ENCODE peak calls at places on chromosomes 16 and 17, in four cellular contexts. One of them, this sample, is unnamed.

GRCh38 chr16:57113042-57113453 is 20.7 kb downstream of the CPNE2 start:
- DNase-seq in neuronal stem cell: no peak
- DNase-seq in IMR-90: peak
- DNase-seq in H9: no peak
- DNase-seq in this sample: peak

GRCh38 chr17:65694601-65695000 is 133.2 kb upstream of the AXIN2 start:
- DNase-seq in neuronal stem cell: no peak
- DNase-seq in IMR-90: no peak
- DNase-seq in H9: no peak
- DNase-seq in this sample: no peak

GRCh38 chr17:74176546-74177001 is 26.9 kb upstream of the RPL38 start:
- DNase-seq in H9: peak
- DNase-seq in neuronal stem cell: peak
- DNase-seq in IMR-90: peak
- DNase-seq in this sample: peak

GRCh38 chr17:76314392-76315227 is 6.5 kb upstream of the QRICH2 start:
- DNase-seq in IMR-90: peak
- DNase-seq in neuronal stem cell: no peak
- DNase-seq in H9: no peak
- DNase-seq in this sample: no peak

GRCh38 chr17:83064732-83065659 is 14.4 kb upstream of the METRNL start:
- DNase-seq in neuronal stem cell: no peak
- DNase-seq in H9: peak
- DNase-seq in IMR-90: no peak
- DNase-seq in this sample: no peak

GRCh38 chr16:19165101-19165500 is 2.9 kb upstream of the SYT17 start:
- DNase-seq in neuronal stem cell: no peak
- DNase-seq in H9: no peak
- DNase-seq in IMR-90: no peak
- DNase-seq in this sample: no peak

GRCh38 chr17:62916684-62917571 is 49.1 kb upstream of the TANC2 start:
- DNase-seq in IMR-90: peak
- DNase-seq in neuronal stem cell: no peak
- DNase-seq in H9: no peak
- DNase-seq in this sample: peak

GRCh38 chr17:42101513-42102292 is 3.4 kb upstream of the ZNF385C start:
- DNase-seq in neuronal stem cell: peak
- DNase-seq in H9: peak
- DNase-seq in IMR-90: peak
- DNase-seq in this sample: peak

GRCh38 chr16:11742041-11742535 is 569 bp downstream of the TXNDC11 start:
- DNase-seq in neuronal stem cell: peak
- DNase-seq in IMR-90: no peak
- DNase-seq in H9: peak
- DNase-seq in this sample: peak

GRCh38 chr17:78745407-78746088 is 36.5 kb downstream of the CYTH1 start:
- DNase-seq in IMR-90: peak
- DNase-seq in H9: no peak
- DNase-seq in neuronal stem cell: peak
- DNase-seq in this sample: peak

GRCh38 chr17:82245144-82246039 is 16.6 kb downstream of the SLC16A3 start:
- DNase-seq in neuronal stem cell: no peak
- DNase-seq in IMR-90: no peak
- DNase-seq in H9: peak
- DNase-seq in this sample: no peak

GRCh38 chr16:65249768-65250167 is 127.9 kb upstream of the CDH11 start:
- DNase-seq in neuronal stem cell: no peak
- DNase-seq in IMR-90: no peak
- DNase-seq in H9: no peak
- DNase-seq in this sample: peak

GRCh38 chr16:27363797-27364196 is 38.2 kb upstream of the IL21R start:
- DNase-seq in IMR-90: no peak
- DNase-seq in neuronal stem cell: no peak
- DNase-seq in H9: no peak
- DNase-seq in this sample: no peak

GRCh38 chr16:3599121-3599520 is 12.3 kb downstream of the SLX4 start:
- DNase-seq in IMR-90: no peak
- DNase-seq in H9: no peak
- DNase-seq in neuronal stem cell: no peak
- DNase-seq in this sample: no peak

GRCh38 chr16:27482397-27483082 is 67.2 kb downstream of the GTF3C1 start:
- DNase-seq in neuronal stem cell: no peak
- DNase-seq in IMR-90: no peak
- DNase-seq in H9: no peak
- DNase-seq in this sample: no peak

GRCh38 chr16:68486671-68487495 is 38.6 kb upstream of the SMPD3 start:
- DNase-seq in H9: no peak
- DNase-seq in neuronal stem cell: no peak
- DNase-seq in IMR-90: no peak
- DNase-seq in this sample: no peak

GRCh38 chr16:80827007-80827406 is 22.6 kb upstream of the CDYL2 start:
- DNase-seq in IMR-90: no peak
- DNase-seq in H9: no peak
- DNase-seq in neuronal stem cell: no peak
- DNase-seq in this sample: no peak

GRCh38 chr16:29306953-29307597 is 99.4 kb downstream of the NPIPB11 start:
- DNase-seq in H9: no peak
- DNase-seq in neuronal stem cell: no peak
- DNase-seq in IMR-90: peak
- DNase-seq in this sample: peak

GRCh38 chr17:47694018-47694817 is at the start of gene TBKBP1:
- DNase-seq in neuronal stem cell: peak
- DNase-seq in H9: peak
- DNase-seq in IMR-90: peak
- DNase-seq in this sample: peak

GRCh38 chr16:57061084-57061905 is 31.1 kb upstream of the CPNE2 start:
- DNase-seq in IMR-90: peak
- DNase-seq in H9: no peak
- DNase-seq in neuronal stem cell: no peak
- DNase-seq in this sample: peak

GRCh38 chr17:9006175-9006767 is 15.0 kb upstream of the NTN1 start:
- DNase-seq in H9: no peak
- DNase-seq in neuronal stem cell: no peak
- DNase-seq in IMR-90: no peak
- DNase-seq in this sample: no peak

DNA sequence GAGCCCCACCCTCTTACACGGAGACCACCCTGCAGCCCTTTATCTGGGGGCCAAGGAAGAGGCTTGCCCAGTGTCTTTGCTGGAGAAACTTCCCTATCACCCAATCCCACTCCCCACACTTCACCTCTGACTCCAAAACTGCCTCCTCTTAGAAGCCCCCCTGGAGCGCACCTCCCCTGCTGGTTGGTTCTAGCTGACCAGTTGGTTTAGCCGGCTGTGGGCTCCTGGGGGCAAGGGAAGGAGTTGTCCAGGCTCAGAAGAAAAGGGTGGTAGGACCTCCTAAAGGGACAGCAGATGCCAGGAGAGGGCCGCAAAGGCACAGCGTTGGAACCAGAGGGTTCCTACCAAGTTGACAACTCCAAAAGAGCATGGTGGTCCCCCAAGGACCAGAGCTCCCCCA is 2.0 kb downstream of the BCAR1 start:
- DNase-seq in H9: no peak
- DNase-seq in neuronal stem cell: no peak
- DNase-seq in IMR-90: no peak
- DNase-seq in this sample: no peak
- H2BK120ac ChIP-seq in H9: no peak
- H2BK120ac ChIP-seq in neuronal stem cell: no peak
- H2BK120ac ChIP-seq in IMR-90: peak
- H2BK120ac ChIP-seq in this sample: no peak

DNA sequence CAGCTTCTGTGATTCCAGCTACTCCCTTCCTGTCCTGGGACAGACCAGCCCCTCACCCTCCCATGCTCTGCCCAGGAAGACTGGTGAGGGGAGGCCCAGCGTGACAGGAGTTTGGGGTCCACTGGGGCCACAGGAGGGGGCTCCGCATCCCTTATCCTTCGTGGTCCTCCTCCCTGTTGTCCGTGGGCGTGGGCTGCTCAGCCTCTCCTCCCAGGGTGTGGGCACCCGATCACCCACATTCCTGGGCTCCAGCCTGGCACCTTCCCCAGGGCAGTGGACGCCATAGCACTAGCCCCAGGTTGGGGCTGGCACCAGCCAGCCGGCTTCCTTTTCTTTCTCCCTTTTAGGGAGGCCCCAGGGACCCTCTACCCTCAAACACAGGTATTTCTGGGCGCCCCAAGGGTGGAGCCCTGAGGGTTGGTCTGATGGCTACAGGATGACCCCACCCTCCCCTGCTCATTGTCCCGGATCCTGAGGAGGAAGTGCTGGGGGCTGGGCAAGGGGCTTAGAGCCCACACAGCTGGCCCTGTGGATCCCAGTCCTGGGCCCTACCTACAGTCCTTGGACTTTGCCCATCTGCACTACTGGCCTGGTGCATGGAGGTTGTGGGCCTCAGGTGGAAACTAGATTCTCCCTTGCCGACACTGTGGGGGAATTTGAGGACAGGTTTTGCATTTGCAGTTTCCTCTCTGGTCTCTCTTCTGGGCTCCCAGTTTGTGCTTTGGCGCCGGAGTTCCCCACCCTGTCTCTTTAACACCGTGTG is 1.1 kb downstream of the KIF1C start:
- DNase-seq in neuronal stem cell: no peak
- DNase-seq in H9: no peak
- DNase-seq in IMR-90: no peak
- DNase-seq in this sample: peak
- H4K8ac ChIP-seq in neuronal stem cell: no peak
- H4K8ac ChIP-seq in H9: no peak
- H4K8ac ChIP-seq in IMR-90: peak
- H4K8ac ChIP-seq in this sample: no peak

DNA sequence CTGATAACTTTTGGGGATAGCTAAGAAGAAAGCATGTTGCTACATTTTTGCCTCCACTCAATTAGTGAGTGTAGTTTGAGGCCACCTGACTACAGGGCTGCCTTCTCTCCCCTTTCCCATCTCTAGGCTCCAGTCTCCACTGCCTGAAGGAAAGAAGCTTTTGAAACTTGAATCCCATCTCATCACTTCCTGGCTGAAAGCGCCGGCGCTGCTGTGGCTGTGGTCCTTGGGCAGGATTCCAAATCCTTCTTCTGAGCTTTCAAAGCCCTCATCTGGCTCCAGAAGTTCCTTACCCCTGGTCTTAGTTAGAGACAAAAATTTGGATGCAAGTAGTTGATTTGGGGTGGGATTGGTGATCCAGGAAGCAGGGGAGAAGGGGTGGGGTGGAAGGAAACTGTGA is 119.4 kb downstream of the FOXL1 start:
- DNase-seq in H9: no peak
- DNase-seq in IMR-90: peak
- DNase-seq in neuronal stem cell: no peak
- DNase-seq in this sample: no peak
- H2BK120ac ChIP-seq in H9: no peak
- H2BK120ac ChIP-seq in IMR-90: peak
- H2BK120ac ChIP-seq in neuronal stem cell: no peak
- H2BK120ac ChIP-seq in this sample: no peak

DNA sequence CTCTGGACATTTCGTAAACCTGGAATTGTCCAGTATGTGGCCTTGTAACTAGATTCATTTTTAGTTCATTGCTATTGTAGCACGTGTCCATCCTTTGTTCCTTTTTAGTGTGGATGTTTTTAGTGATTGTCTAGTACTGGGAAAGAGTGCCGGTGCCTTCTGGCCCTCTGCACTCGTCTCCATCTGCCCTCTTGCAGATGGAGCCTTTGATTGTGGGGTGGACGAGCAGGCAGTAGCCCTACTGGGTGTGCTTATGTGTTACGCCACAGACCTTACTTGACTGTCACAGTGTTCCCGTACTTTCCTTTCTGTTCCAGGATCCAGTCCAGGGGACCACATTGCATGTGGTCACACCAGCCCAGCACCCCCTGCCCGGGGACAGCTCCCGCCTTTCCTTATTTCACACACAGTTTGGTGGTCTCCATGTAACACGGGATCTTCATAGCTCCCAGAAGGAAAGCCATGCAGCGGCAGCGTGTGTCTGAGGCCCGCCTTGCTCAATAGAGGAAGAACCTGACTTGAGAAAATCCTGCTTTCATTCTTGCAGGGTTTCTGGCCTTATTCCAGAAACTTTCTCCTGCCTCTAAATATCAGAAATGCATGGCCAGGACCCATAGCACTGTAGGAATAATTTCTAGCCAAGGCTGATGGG is 8.9 kb downstream of the KIAA0513 start:
- DNase-seq in IMR-90: no peak
- DNase-seq in H9: no peak
- DNase-seq in neuronal stem cell: no peak
- DNase-seq in this sample: peak
- H4K8ac ChIP-seq in IMR-90: no peak
- H4K8ac ChIP-seq in H9: no peak
- H4K8ac ChIP-seq in neuronal stem cell: no peak
- H4K8ac ChIP-seq in this sample: no peak

GRCh38 chr16:88611220-88611821 is 27.1 kb upstream of the IL17C start:
- DNase-seq in IMR-90: no peak
- DNase-seq in neuronal stem cell: peak
- DNase-seq in H9: peak
- DNase-seq in this sample: no peak

GRCh38 chr16:88614818-88615580 is 23.4 kb upstream of the IL17C start:
- DNase-seq in IMR-90: no peak
- DNase-seq in H9: no peak
- DNase-seq in neuronal stem cell: no peak
- DNase-seq in this sample: no peak

GRCh38 chr16:88616320-88616719 is 22.1 kb upstream of the IL17C start:
- DNase-seq in H9: no peak
- DNase-seq in neuronal stem cell: no peak
- DNase-seq in IMR-90: no peak
- DNase-seq in this sample: no peak

GRCh38 chr16:88613911-88614817 is 24.2 kb upstream of the IL17C start:
- DNase-seq in H9: no peak
- DNase-seq in IMR-90: peak
- DNase-seq in neuronal stem cell: no peak
- DNase-seq in this sample: peak

DNA sequence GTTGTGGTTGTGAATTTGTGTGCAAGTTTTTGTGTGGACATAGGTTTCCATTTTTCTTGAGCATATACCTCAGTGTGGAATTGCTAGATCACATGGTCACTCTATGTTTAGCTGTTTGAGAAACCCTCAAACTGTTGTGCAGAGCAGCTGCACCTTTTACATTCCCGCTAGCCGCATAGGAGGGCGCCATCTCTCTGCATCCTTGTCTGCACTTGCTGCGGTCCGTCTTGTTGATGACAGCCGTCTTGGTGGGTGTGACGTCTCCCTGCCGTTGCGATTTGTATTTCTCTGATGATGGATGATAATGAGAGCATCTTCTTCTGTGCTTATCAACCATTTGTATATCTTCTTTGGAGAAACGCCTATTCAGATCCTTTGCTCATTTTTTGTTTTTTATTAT is 25.1 kb upstream of the IL17C start:
- DNase-seq in H9: no peak
- DNase-seq in neuronal stem cell: no peak
- DNase-seq in IMR-90: no peak
- DNase-seq in this sample: no peak
- H2BK120ac ChIP-seq in H9: no peak
- H2BK120ac ChIP-seq in neuronal stem cell: no peak
- H2BK120ac ChIP-seq in IMR-90: no peak
- H2BK120ac ChIP-seq in this sample: no peak

This sample was measured in mesenchymal stem cell.